ENCODE peak calls at places on chromosome 7, in ten cellular contexts. D, O, H, M, X, R, F, K, I and Z are unnamed samples.

GRCh38 chr7:101362334-101363195 is at the start of gene COL26A1:
- DNase-seq in R (peak; percentile 55), I (peak; percentile 80), H (no peak), K (peak; percentile 10), F (peak; percentile 62), M (peak; percentile 20), X (peak; percentile 58), O (peak; percentile 77), D (peak; percentile 19), Z (no peak)

GRCh38 chr7:152076324-152076821 is 50.9 kb downstream of the GALNT11 start:
- DNase-seq in O (no peak), D (peak; percentile 8), X (no peak), R (peak; percentile 36), F (no peak), H (no peak), I (no peak), K (peak; percentile 45), M (peak; percentile 10), Z (no peak)

GRCh38 chr7:149813254-149814035 is 24.7 kb upstream of the ZNF862 start:
- DNase-seq in O (no peak), F (no peak), M (no peak), K (no peak), X (no peak), D (no peak), I (no peak), R (no peak), H (no peak), Z (no peak)

GRCh38 chr7:94656925-94657731 is 1.2 kb upstream of the SGCE start:
- DNase-seq in X (no peak), O (no peak), F (no peak), H (no peak), D (peak; percentile 8), M (no peak), K (peak; percentile 59), I (peak; percentile 61), R (peak; percentile 6), Z (no peak)

GRCh38 chr7:70355591-70356323 is 757.5 kb downstream of the AUTS2 start:
- DNase-seq in X (no peak), K (peak; percentile 51), D (no peak), H (no peak), F (no peak), O (no peak), R (no peak), I (no peak), M (no peak), Z (no peak)

GRCh38 chr7:16753932-16754571 is 497 bp downstream of the TSPAN13 start:
- DNase-seq in K (peak; percentile 67), R (peak; percentile 59), X (peak; percentile 30), D (no peak), O (peak; percentile 67), M (peak; percentile 43), F (peak; percentile 52), H (no peak), I (peak; percentile 66), Z (no peak)

GRCh38 chr7:13988765-13989137 is 715 bp downstream of the ETV1 start:
- DNase-seq in R (no peak), D (no peak), H (no peak), O (no peak), F (no peak), X (no peak), K (peak; percentile 73), M (no peak), I (peak; percentile 63), Z (no peak)

GRCh38 chr7:157426463-157427301 is 89.9 kb downstream of the DNAJB6 start:
- DNase-seq in R (no peak), X (no peak), K (no peak), H (no peak), F (no peak), M (no peak), I (no peak), D (no peak), O (no peak), Z (no peak)

GRCh38 chr7:78530351-78530750 is 731.8 kb downstream of the PHTF2 start:
- DNase-seq in R (no peak), O (no peak), K (peak; percentile 61), F (no peak), X (no peak), D (no peak), M (no peak), H (no peak), I (peak; percentile 40), Z (no peak)

GRCh38 chr7:51426163-51426562 is 109.6 kb upstream of the COBL start:
- DNase-seq in R (no peak), I (no peak), F (no peak), O (no peak), X (no peak), D (no peak), H (no peak), M (no peak), K (no peak), Z (no peak)

GRCh38 chr7:925601-926000 is 28.9 kb downstream of the ADAP1 start:
- DNase-seq in F (no peak), D (peak; percentile 89), M (no peak), K (no peak), O (no peak), X (no peak), H (peak; percentile 83), R (no peak), I (no peak), Z (no peak)

GRCh38 chr7:131072505-131073091 is 255.1 kb upstream of the MKLN1 start:
- DNase-seq in X (no peak), O (no peak), K (peak; percentile 85), D (no peak), H (no peak), M (no peak), R (no peak), F (no peak), I (peak; percentile 62), Z (no peak)

GRCh38 chr7:132393789-132394261 is 182.4 kb downstream of the PLXNA4 start:
- DNase-seq in K (no peak), M (no peak), H (no peak), D (no peak), X (no peak), F (no peak), R (no peak), O (no peak), I (peak; percentile 75), Z (no peak)

GRCh38 chr7:87220026-87220733 is 648 bp upstream of the TMEM243 start:
- DNase-seq in H (peak; percentile 73), I (peak; percentile 91), R (peak; percentile 62), O (peak; percentile 76), F (peak; percentile 67), K (peak; percentile 91), D (peak; percentile 92), M (peak; percentile 90), X (peak; percentile 80), Z (peak; percentile 53)

GRCh38 chr7:99571768-99572167 is 13.3 kb downstream of the ZNF655 start:
- DNase-seq in I (no peak), K (no peak), O (no peak), M (no peak), X (no peak), D (no peak), F (no peak), H (no peak), R (no peak), Z (no peak)

GRCh38 chr7:41085244-41085643 is 617.6 kb downstream of the INHBA start:
- DNase-seq in H (no peak), I (peak; percentile 75), K (no peak), O (no peak), F (no peak), D (no peak), R (no peak), M (no peak), X (no peak), Z (no peak)

GRCh38 chr7:79523426-79523825 is 70.0 kb upstream of the MAGI2 start:
- DNase-seq in H (no peak), I (no peak), D (no peak), F (no peak), R (no peak), O (no peak), K (no peak), X (no peak), M (no peak), Z (no peak)

GRCh38 chr7:106260136-106260561 is 24.6 kb downstream of the NAMPT start:
- DNase-seq in R (no peak), X (no peak), K (no peak), D (no peak), F (no peak), O (no peak), M (no peak), I (peak; percentile 69), H (no peak), Z (no peak)

GRCh38 chr7:133984023-133984422 is 143.1 kb upstream of the LRGUK start:
- DNase-seq in K (peak; percentile 54), O (no peak), M (no peak), X (no peak), R (peak; percentile 1), I (no peak), F (no peak), H (no peak), D (no peak), Z (no peak)

GRCh38 chr7:28408974-28409715 is 3.2 kb upstream of the CREB5 start:
- DNase-seq in M (peak; percentile 74), R (peak; percentile 81), K (peak; percentile 89), D (peak; percentile 84), X (peak; percentile 93), H (peak; percentile 57), O (peak; percentile 89), F (peak; percentile 68), I (peak; percentile 98), Z (peak; percentile 81)

GRCh38 chr7:51034531-51035264 is 252.0 kb upstream of the GRB10 start:
- DNase-seq in M (no peak), F (no peak), K (no peak), D (no peak), I (peak; percentile 89), O (no peak), R (no peak), H (no peak), X (no peak), Z (no peak)

GRCh38 chr7:20280475-20281351 is 50.0 kb upstream of the ITGB8 start:
- DNase-seq in O (no peak), D (no peak), H (no peak), X (no peak), I (peak; percentile 37), F (no peak), M (no peak), K (peak; percentile 48), R (no peak), Z (no peak)

GRCh38 chr7:85621286-85621685 is 434.4 kb upstream of the SEMA3D start:
- DNase-seq in M (no peak), X (no peak), I (no peak), F (no peak), K (no peak), D (no peak), R (no peak), H (no peak), O (no peak), Z (no peak)

GRCh38 chr7:138934401-138934800 is 46.8 kb downstream of the KIAA1549 start:
- DNase-seq in O (no peak), I (no peak), R (no peak), D (no peak), H (no peak), X (no peak), F (no peak), M (no peak), K (no peak), Z (no peak)

GRCh38 chr7:84372155-84372621 is 177.6 kb upstream of the SEMA3A start:
- DNase-seq in D (no peak), I (peak; percentile 82), K (peak; percentile 91), X (no peak), O (no peak), H (no peak), F (no peak), M (no peak), R (no peak), Z (no peak)